ENCODE peak calls at places on chromosomes 16 and 17, in four cellular contexts. F, P, U and A are unnamed samples.

GRCh38 chr16:2816751-2817495 is at the start of gene PRSS21:
- DNase-seq in F (no peak), P (peak; percentile 52), U (no peak), A (no peak)

GRCh38 chr16:58393138-58393504 is 850 bp downstream of the GINS3 start:
- DNase-seq in F (peak; percentile 75), P (no peak), U (no peak), A (no peak)

GRCh38 chr16:23836078-23836403 is 258 bp downstream of the PRKCB start:
- DNase-seq in F (no peak), P (peak; percentile 53), U (no peak), A (no peak)

GRCh38 chr17:78609198-78609597 is 32.0 kb upstream of the DNAH17 start:
- DNase-seq in F (no peak), P (no peak), U (no peak), A (no peak)

GRCh38 chr17:28675485-28675884 is 13.5 kb downstream of the SUPT6H start:
- DNase-seq in F (no peak), P (no peak), U (no peak), A (no peak)

GRCh38 chr17:77353684-77354419 is 213.1 kb downstream of the SEC14L1 start:
- DNase-seq in F (peak; percentile 6), P (peak; percentile 10), U (no peak), A (no peak)

GRCh38 chr17:75518201-75518600 is 1.9 kb downstream of the TSEN54 start:
- DNase-seq in F (no peak), P (peak; percentile 78), U (no peak), A (no peak)

GRCh38 chr17:61054430-61054829 is 345.2 kb upstream of the TBX2 start:
- DNase-seq in F (no peak), P (no peak), U (no peak), A (no peak)

GRCh38 chr17:2050246-2050866 is 4.5 kb upstream of the HIC1 start:
- DNase-seq in F (peak; percentile 87), P (peak; percentile 86), U (peak; percentile 79), A (peak; percentile 67)

GRCh38 chr16:83473109-83473508 is 334.7 kb upstream of the HSBP1 start:
- DNase-seq in F (no peak), P (no peak), U (peak; percentile 64), A (no peak)

GRCh38 chr17:49760909-49761558 is 2.9 kb downstream of the FAM117A start:
- DNase-seq in F (no peak), P (no peak), U (no peak), A (no peak)

GRCh38 chr17:66560691-66561090 is 258.3 kb downstream of the PRKCA start:
- DNase-seq in F (no peak), P (no peak), U (no peak), A (no peak)

GRCh38 chr17:76925333-76925935 is 57.2 kb downstream of the MGAT5B start:
- DNase-seq in F (no peak), P (no peak), U (no peak), A (no peak)

GRCh38 chr16:56226187-56226586 is 34.9 kb downstream of the GNAO1 start:
- DNase-seq in F (no peak), P (no peak), U (no peak), A (no peak)

GRCh38 chr17:79304907-79305306 is 230.3 kb downstream of the ENGASE start:
- DNase-seq in F (peak; percentile 52), P (no peak), U (no peak), A (no peak)

GRCh38 chr17:17702370-17702769 is 21.1 kb downstream of the RAI1 start:
- DNase-seq in F (no peak), P (no peak), U (no peak), A (no peak)

GRCh38 chr16:4138735-4139134 is 22.5 kb upstream of the ADCY9 start:
- DNase-seq in F (no peak), P (no peak), U (no peak), A (no peak)

DNA sequence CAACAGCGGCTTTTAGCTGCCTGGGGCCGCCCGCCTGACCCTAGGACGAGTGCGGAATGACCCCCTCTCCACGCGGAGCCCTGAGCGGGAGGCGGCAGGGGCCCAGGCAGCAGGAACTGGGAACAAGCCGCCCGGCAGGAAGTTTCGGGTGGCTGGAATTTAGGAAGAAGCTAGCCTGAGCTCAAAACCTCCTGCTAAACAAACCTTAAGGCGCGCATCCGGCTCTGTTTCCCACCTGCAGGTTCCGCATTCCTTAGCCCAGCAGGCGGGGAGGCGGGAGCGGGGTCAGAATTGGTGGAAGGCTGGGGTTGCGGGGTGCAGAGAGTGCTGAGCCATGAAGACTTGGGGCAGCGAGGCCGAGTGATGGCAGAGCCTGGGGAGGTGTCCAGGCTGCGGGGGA is 813.9 kb downstream of the KCNJ18 start:
- DNase-seq in F (no peak), P (no peak), U (no peak), A (no peak)
- H3K9me3 ChIP-seq in F (no peaks in the 10 kb centered on the region), P (no peaks in the 10 kb centered on the region), U (no peaks in the 10 kb centered on the region), A (no peaks in the 10 kb centered on the region)

GRCh38 chr17:26807024-26807423 is 486.9 kb upstream of the WSB1 start:
- DNase-seq in F (no peak), P (no peak), U (no peak), A (no peak)
- H3K9me3 ChIP-seq in F (peaks cover 29% of the 10 kb centered on the region), P (peaks cover 29% of the 10 kb centered on the region), U (no peaks in the 10 kb centered on the region), A (no peaks in the 10 kb centered on the region)

GRCh38 chr17:22464041-22464440 is 771.7 kb downstream of the KCNJ18 start:
- DNase-seq in F (no peak), P (no peak), U (no peak), A (no peak)
- H3K9me3 ChIP-seq in F (no peaks in the 10 kb centered on the region), P (no peaks in the 10 kb centered on the region), U (no peaks in the 10 kb centered on the region), A (no peaks in the 10 kb centered on the region)

GRCh38 chr16:65681406-65681805 is 559.5 kb upstream of the CDH11 start:
- DNase-seq in F (no peak), P (no peak), U (no peak), A (no peak)

GRCh38 chr16:65689726-65690125 is 567.9 kb upstream of the CDH11 start:
- DNase-seq in F (no peak), P (no peak), U (no peak), A (no peak)

GRCh38 chr16:65679785-65680184 is 557.9 kb upstream of the CDH11 start:
- DNase-seq in F (no peak), P (no peak), U (no peak), A (no peak)

GRCh38 chr16:65684230-65684629 is 562.4 kb upstream of the CDH11 start:
- DNase-seq in F (no peak), P (no peak), U (no peak), A (no peak)
- H3K9me3 ChIP-seq in F (no peaks in the 10 kb centered on the region), P (no peaks in the 10 kb centered on the region), U (no peaks in the 10 kb centered on the region), A (no peaks in the 10 kb centered on the region)

DNA sequence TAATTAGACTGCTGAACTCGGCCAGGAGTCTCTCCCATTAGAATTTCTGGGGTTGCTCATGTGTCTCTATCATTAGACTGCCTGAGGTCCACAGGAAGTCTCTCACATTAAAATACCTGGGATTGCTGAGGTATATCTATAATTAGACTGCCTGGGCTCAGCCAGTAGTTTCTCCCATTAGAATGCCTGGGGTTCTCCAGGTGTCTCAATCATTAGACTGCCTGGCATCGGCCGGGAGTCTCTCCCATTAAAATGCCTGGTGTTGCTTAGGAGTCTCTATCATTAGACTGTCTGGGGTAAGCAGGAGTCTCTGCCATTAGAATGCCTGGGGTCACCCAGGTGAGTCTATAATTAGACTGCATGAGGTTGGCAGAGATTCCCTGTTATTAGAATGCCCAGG is 2233.4 kb downstream of the TP53TG3F start:
- DNase-seq in F (no peak), P (no peak), U (no peak), A (no peak)
- H3K9me3 ChIP-seq in F (no peaks in the 10 kb centered on the region), P (no peaks in the 10 kb centered on the region), U (no peaks in the 10 kb centered on the region), A (peaks cover 3% of the 10 kb centered on the region)

DNA sequence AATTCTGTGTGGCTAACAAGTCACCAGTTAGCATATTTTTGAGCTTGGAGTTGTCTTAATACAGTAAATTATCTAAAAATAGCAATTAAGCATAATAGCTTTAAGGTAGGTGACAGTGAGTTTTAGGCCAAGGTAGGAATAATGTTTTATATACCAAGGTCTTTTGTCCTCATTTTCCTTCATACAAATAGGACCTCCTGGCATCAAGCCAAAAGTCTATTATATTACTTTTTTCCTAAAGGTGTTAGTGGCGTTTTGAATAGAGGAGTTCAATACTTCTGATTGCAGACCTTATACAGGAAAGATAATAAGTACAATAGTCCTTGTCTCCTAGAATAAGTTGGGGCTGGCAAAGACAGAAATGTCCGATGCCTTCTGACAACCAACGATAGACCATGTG is 2277.7 kb downstream of the TP53TG3F start:
- DNase-seq in F (no peak), P (no peak), U (no peak), A (no peak)
- H3K9me3 ChIP-seq in F (no peaks in the 10 kb centered on the region), P (no peaks in the 10 kb centered on the region), U (no peaks in the 10 kb centered on the region), A (peaks cover 11% of the 10 kb centered on the region)

DNA sequence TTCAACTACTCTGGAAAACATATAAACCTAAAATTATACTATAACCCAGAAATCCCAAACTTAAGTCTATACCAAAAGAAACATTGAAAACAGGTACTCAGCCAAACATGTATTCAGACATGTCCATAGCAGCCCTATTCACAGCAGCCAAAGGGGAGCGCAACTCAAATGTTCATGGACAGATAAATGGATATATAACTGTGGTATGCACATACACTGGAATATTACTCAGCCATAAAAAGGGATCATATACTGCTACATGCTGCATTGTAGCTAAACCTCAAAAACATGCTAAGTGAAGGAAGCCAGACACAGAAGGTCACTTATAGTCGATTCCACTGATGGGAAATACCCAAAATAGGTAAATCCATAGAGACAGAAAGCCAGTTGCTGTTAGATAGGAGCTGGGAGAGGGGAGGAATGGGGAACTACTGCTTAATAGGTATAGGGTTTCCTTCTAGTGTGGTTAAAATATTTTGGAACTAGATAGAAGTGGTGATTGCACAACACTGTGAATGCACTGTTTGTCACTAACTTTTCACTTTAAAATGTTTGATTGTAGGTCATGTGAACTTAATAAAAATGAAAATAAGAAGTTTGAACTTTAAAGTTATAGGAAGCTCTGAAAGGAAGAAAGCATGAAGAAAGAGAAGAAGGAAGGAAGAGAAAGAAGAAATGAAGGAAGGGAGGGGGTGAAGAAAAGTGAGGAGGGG is 812.3 kb downstream of the CDH11 start:
- DNase-seq in F (no peak), P (no peak), U (no peak), A (no peak)
- H3K9me3 ChIP-seq in F (peaks cover 5% of the 10 kb centered on the region), P (no peaks in the 10 kb centered on the region), U (no peaks in the 10 kb centered on the region), A (no peaks in the 10 kb centered on the region)

GRCh38 chr17:22718689-22719088 is 1026.4 kb downstream of the KCNJ18 start:
- DNase-seq in F (no peak), P (no peak), U (no peak), A (no peak)
- H3K9me3 ChIP-seq in F (no peaks in the 10 kb centered on the region), P (no peaks in the 10 kb centered on the region), U (no peaks in the 10 kb centered on the region), A (no peaks in the 10 kb centered on the region)